ENCODE peak calls at places on chromosomes 12 and 14, in five cellular contexts. D is adrenal gland, X is right lobe of liver, Y is pancreas, G is choroid plexus epithelial cell. F is an unnamed sample.

GRCh38 chr14:54599932-54600331 is 33.0 kb downstream of the SAMD4A start:
- DNase-seq in G (no peak), Y (no peak), D (no peak), X (no peak), F (peak; percentile 32)

GRCh38 chr12:132314516-132315233 is 14.7 kb downstream of the GALNT9 start:
- DNase-seq in X (no peak), D (no peak), Y (peak; percentile 3), G (no peak), F (no peak)

GRCh38 chr14:88765130-88765529 is 27.6 kb downstream of the EML5 start:
- DNase-seq in D (no peak), Y (no peak), G (peak; percentile 70), X (no peak), F (no peak)

GRCh38 chr14:20429801-20430669 is 5.9 kb downstream of the KLHL33 start:
- DNase-seq in G (no peak), X (no peak), Y (peak; percentile 62), D (no peak), F (no peak)

GRCh38 chr12:108325549-108325948 is 13.6 kb downstream of the CMKLR1 start:
- DNase-seq in Y (no peak), G (no peak), D (no peak), X (no peak), F (no peak)

GRCh38 chr12:85779768-85780167 is 56.4 kb downstream of the RASSF9 start:
- DNase-seq in X (no peak), G (no peak), D (no peak), Y (no peak), F (no peak)

GRCh38 chr12:118327381-118327780 is 45.3 kb downstream of the TAOK3 start:
- DNase-seq in X (no peak), Y (no peak), D (no peak), G (peak; percentile 29), F (no peak)

GRCh38 chr12:47079894-47080724 is at the start of gene AMIGO2:
- DNase-seq in X (peak; percentile 68), G (peak; percentile 59), Y (peak; percentile 51), D (peak; percentile 66), F (peak; percentile 74)

GRCh38 chr12:52200086-52200782 is 8.4 kb upstream of the KRT80 start:
- DNase-seq in Y (peak; percentile 23), X (no peak), D (no peak), G (no peak), F (no peak)

GRCh38 chr12:27800819-27801218 is 20.8 kb upstream of the MANSC4 start:
- DNase-seq in Y (no peak), D (no peak), X (no peak), G (no peak), F (no peak)

GRCh38 chr12:6312529-6313325 is 2.2 kb downstream of the PLEKHG6 start:
- DNase-seq in G (peak; percentile 51), X (no peak), Y (peak; percentile 74), D (peak; percentile 50), F (peak; percentile 84)

GRCh38 chr12:69101505-69101904 is 137.9 kb upstream of the CPSF6 start:
- DNase-seq in Y (no peak), G (peak; percentile 72), X (peak; percentile 86), D (peak; percentile 66), F (peak; percentile 85)

GRCh38 chr12:109772622-109773321 is 59.1 kb downstream of the FAM222A start:
- DNase-seq in Y (no peak), X (peak; percentile 35), G (no peak), D (peak; percentile 21), F (no peak)

GRCh38 chr14:64773046-64773445 is 68.8 kb downstream of the PLEKHG3 start:
- DNase-seq in D (no peak), G (no peak), Y (no peak), X (no peak), F (no peak)

GRCh38 chr14:75452900-75453816 is 25.3 kb downstream of the JDP2 start:
- DNase-seq in Y (peak; percentile 70), D (peak; percentile 80), X (no peak), G (peak; percentile 97), F (peak; percentile 91)

GRCh38 chr14:60051690-60052324 is 39.9 kb upstream of the PCNX4 start:
- DNase-seq in Y (no peak), D (no peak), X (no peak), G (peak; percentile 2), F (no peak)

GRCh38 chr12:46073321-46073720 is 82.9 kb upstream of the SCAF11 start:
- DNase-seq in X (no peak), D (no peak), G (no peak), Y (no peak), F (no peak)

GRCh38 chr14:21498540-21499526 is 12.3 kb downstream of the METTL3 start:
- DNase-seq in D (no peak), Y (no peak), G (peak; percentile 82), X (no peak), F (peak; percentile 44)

GRCh38 chr14:105445290-105445689 is 25.7 kb downstream of the MTA1 start:
- DNase-seq in G (no peak), D (no peak), Y (peak; percentile 28), X (no peak), F (no peak)

GRCh38 chr12:57474430-57474829 is 5.2 kb downstream of the ARHGAP9 start:
- DNase-seq in G (no peak), X (no peak), Y (no peak), D (no peak), F (no peak)

GRCh38 chr14:83485591-83485990 is 1951.9 kb upstream of the SEL1L start:
- DNase-seq in G (peak; percentile 12), Y (no peak), X (no peak), D (no peak), F (no peak)

GRCh38 chr12:124445826-124446225 is 121.6 kb downstream of the NCOR2 start:
- DNase-seq in Y (no peak), X (no peak), D (no peak), G (no peak), F (no peak)

GRCh38 chr14:37201724-37202123 is 4.0 kb downstream of the MIPOL1 start:
- DNase-seq in Y (no peak), X (no peak), G (no peak), D (no peak), F (no peak)

GRCh38 chr12:59928416-59928815 is 332.6 kb downstream of the SLC16A7 start:
- DNase-seq in X (no peak), D (peak; percentile 14), Y (peak; percentile 75), G (no peak), F (peak; percentile 56)

GRCh38 chr12:65889144-65889880 is 65.0 kb downstream of the HMGA2 start:
- DNase-seq in G (no peak), D (no peak), X (no peak), Y (no peak), F (no peak)

GRCh38 chr12:65894127-65894526 is 69.8 kb downstream of the HMGA2 start:
- DNase-seq in G (no peak), Y (no peak), X (no peak), D (no peak), F (no peak)

GRCh38 chr12:65891987-65892481 is 67.8 kb downstream of the HMGA2 start:
- DNase-seq in G (peak; percentile 98), D (peak; percentile 93), Y (peak; percentile 32), X (no peak), F (peak; percentile 97)

GRCh38 chr12:65892905-65893304 is 68.6 kb downstream of the HMGA2 start:
- DNase-seq in X (no peak), G (peak; percentile 66), Y (no peak), D (no peak), F (peak; percentile 43)

GRCh38 chr12:65891219-65891618 is 66.9 kb downstream of the HMGA2 start:
- DNase-seq in D (no peak), G (no peak), X (no peak), Y (no peak), F (peak; percentile 37)
- TF ChIP-seq CTCF in D (no peak), G (no peak), X (no peak), Y (no peak), F (no peak)

DNA sequence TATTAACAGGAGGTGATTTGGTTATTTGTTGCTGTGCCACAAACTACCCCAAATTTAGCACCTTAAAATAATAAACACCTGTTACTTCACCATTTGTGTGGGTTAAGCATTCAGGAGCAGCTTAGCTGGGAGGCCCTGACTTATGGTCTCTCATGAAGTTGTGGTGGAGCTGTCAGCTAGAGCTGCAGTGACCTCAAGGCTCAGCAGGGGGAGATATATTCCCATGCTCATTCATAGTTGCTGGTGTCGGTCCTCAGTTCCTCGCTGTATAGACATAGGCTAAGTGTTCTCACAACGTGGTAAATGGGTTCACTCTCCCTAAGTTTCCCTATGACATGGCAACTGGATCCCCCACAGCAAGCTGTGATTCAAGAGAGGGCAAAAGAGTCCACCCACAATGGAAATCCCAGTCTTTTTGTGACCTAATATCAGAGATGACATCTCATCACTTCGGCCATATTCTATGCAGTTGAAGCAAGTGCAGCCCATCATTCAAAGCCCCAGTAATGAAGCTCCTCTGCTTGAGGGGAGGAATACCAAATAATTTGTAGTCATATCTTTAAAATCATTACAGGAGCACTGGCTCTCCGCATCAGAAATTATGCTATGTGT is 41.1 kb downstream of the PRB3 start:
- DNase-seq in D (peak; percentile 28), G (peak; percentile 83), X (no peak), Y (peak; percentile 24), F (peak; percentile 67)
- TF ChIP-seq CTCF in D (peak; percentile 55), G (peak; percentile 94), X (peak; percentile 38), Y (peak; percentile 27), F (peak; percentile 86)

GRCh38 chr14:73776194-73776537 is 62.0 kb upstream of the PNMA1 start:
- DNase-seq in X (no peak), D (no peak), G (no peak), Y (no peak), F (no peak)

GRCh38 chr14:73775339-73776193 is 61.4 kb upstream of the PNMA1 start:
- DNase-seq in Y (no peak), D (no peak), G (no peak), X (no peak), F (no peak)

GRCh38 chr14:73778736-73779135 is 64.6 kb upstream of the PNMA1 start:
- DNase-seq in D (no peak), X (no peak), G (no peak), Y (no peak), F (no peak)

GRCh38 chr14:73774671-73775070 is 60.5 kb upstream of the PNMA1 start:
- DNase-seq in G (no peak), Y (no peak), X (no peak), D (no peak), F (no peak)

GRCh38 chr14:73777420-73777819 is 63.2 kb upstream of the PNMA1 start:
- DNase-seq in G (no peak), X (no peak), Y (no peak), D (no peak), F (no peak)
- TF ChIP-seq CTCF in G (no peak), X (no peak), Y (no peak), D (no peak), F (no peak)

GRCh38 chr12:103560604-103561101 is 26.4 kb upstream of the STAB2 start:
- DNase-seq in D (no peak), X (no peak), G (peak; percentile 93), Y (no peak), F (peak; percentile 95)

GRCh38 chr12:103561174-103561573 is 25.9 kb upstream of the STAB2 start:
- DNase-seq in D (no peak), X (no peak), Y (no peak), G (peak; percentile 31), F (no peak)

GRCh38 chr12:103569278-103569677 is 17.8 kb upstream of the STAB2 start:
- DNase-seq in X (no peak), G (no peak), D (no peak), Y (no peak), F (no peak)

GRCh38 chr12:103571286-103571685 is 15.8 kb upstream of the STAB2 start:
- DNase-seq in Y (peak; percentile 22), G (no peak), X (no peak), D (no peak), F (no peak)

DNA sequence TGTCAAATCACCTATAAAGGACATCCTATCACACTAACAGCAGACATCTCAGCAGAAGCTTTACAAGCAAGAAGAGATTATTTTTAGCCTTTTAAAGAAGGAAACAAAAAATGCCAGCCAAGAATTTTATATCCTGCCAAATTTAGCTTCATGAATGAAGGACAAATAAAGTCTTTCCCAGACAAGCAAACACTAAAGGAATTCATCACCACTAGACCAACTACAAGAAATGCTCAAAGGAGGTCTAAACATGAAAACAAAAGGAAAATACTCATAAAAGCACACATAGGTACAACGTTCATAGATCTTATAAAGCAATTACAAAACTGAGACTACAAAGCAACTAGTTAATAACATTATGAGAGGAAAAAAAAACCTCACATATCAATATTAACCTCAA is 20.7 kb upstream of the STAB2 start:
- DNase-seq in D (no peak), G (no peak), Y (no peak), X (no peak), F (no peak)
- TF ChIP-seq CTCF in D (no peak), G (no peak), Y (no peak), X (no peak), F (no peak)

F was measured in MCF 10A.